ENCODE peak calls at places on chromosome 12, in five cellular contexts. C is IMR-90, L is trophoblast cell, W is H9, Z is neuronal stem cell. V is an unnamed sample.

GRCh38 chr12:65603428-65604351 is 220.6 kb upstream of the HMGA2 start:
- DNase-seq in W (no peak), C (peak; percentile 94), L (peak; percentile 52), Z (no peak), V (peak; percentile 69)

GRCh38 chr12:106767206-106767605 is 7.3 kb upstream of the RIC8B start:
- DNase-seq in C (no peak), Z (no peak), L (no peak), W (no peak), V (no peak)

GRCh38 chr12:91272456-91273063 is 89.9 kb upstream of the DCN start:
- DNase-seq in W (peak; percentile 55), Z (peak; percentile 21), L (no peak), C (no peak), V (peak; percentile 56)

GRCh38 chr12:44875954-44876553 is at the start of gene NELL2:
- DNase-seq in W (peak; percentile 92), C (no peak), L (peak; percentile 39), Z (peak; percentile 91), V (peak; percentile 84)

GRCh38 chr12:49892732-49893317 is 10.9 kb downstream of the FAIM2 start:
- DNase-seq in Z (no peak), L (no peak), C (no peak), W (no peak), V (no peak)

GRCh38 chr12:49933793-49934192 is 16.7 kb upstream of the AQP2 start:
- DNase-seq in C (peak; percentile 67), L (no peak), Z (no peak), W (no peak), V (no peak)

GRCh38 chr12:104596876-104597833 is 140.4 kb downstream of the CHST11 start:
- DNase-seq in Z (no peak), L (peak; percentile 49), W (no peak), C (no peak), V (peak; percentile 33)

GRCh38 chr12:53182836-53183235 is 2.1 kb upstream of the CSAD start:
- DNase-seq in L (no peak), W (no peak), C (no peak), Z (no peak), V (no peak)

GRCh38 chr12:77723308-77723707 is 107.4 kb upstream of the NAV3 start:
- DNase-seq in Z (no peak), L (no peak), C (no peak), W (no peak), V (no peak)

GRCh38 chr12:81257952-81258551 is 180.2 kb downstream of the ACSS3 start:
- DNase-seq in C (peak; percentile 47), Z (peak; percentile 24), W (no peak), L (peak; percentile 46), V (peak; percentile 70)

GRCh38 chr12:40238221-40238902 is 13.6 kb downstream of the LRRK2 start:
- DNase-seq in Z (no peak), W (no peak), C (no peak), L (no peak), V (no peak)

GRCh38 chr12:113120670-113121370 is 14.7 kb downstream of the RASAL1 start:
- DNase-seq in Z (no peak), C (no peak), W (no peak), L (no peak), V (peak; percentile 39)

GRCh38 chr12:103301642-103302620 is 193.8 kb downstream of the C12orf42 start:
- DNase-seq in W (peak; percentile 92), L (no peak), Z (peak; percentile 47), C (no peak), V (peak; percentile 79)

GRCh38 chr12:70365648-70366518 is at the start of gene KCNMB4:
- DNase-seq in L (peak; percentile 65), Z (peak; percentile 86), C (peak; percentile 10), W (peak; percentile 97), V (peak; percentile 95)

GRCh38 chr12:56601503-56601902 is 28.6 kb downstream of the BAZ2A start:
- DNase-seq in L (no peak), Z (no peak), C (no peak), W (peak; percentile 52), V (peak; percentile 66)

GRCh38 chr12:104573-105081 is 38.1 kb downstream of the IQSEC3 start:
- DNase-seq in C (no peak), Z (no peak), L (no peak), W (peak; percentile 70), V (no peak)

GRCh38 chr12:105279460-105280056 is 43.6 kb upstream of the APPL2 start:
- DNase-seq in L (peak; percentile 74), Z (peak; percentile 9), C (no peak), W (peak; percentile 61), V (no peak)

GRCh38 chr12:113325938-113326337 is 9.0 kb downstream of the SLC8B1 start:
- DNase-seq in L (no peak), C (peak; percentile 75), Z (no peak), W (no peak), V (no peak)

GRCh38 chr12:14629832-14630688 is 62.4 kb upstream of the PLBD1 start:
- DNase-seq in L (peak; percentile 84), C (peak; percentile 62), Z (peak; percentile 63), W (peak; percentile 86), V (peak; percentile 88)

GRCh38 chr12:94872671-94873367 is 130.7 kb downstream of the NDUFA12 start:
- DNase-seq in L (no peak), Z (no peak), W (peak; percentile 60), C (no peak), V (peak; percentile 24)

GRCh38 chr12:119659289-119659897 is 8.5 kb upstream of the PRKAB1 start:
- DNase-seq in Z (peak; percentile 35), C (peak; percentile 24), W (no peak), L (peak; percentile 82), V (no peak)

GRCh38 chr12:55762646-55763045 is 19.7 kb downstream of the GDF11 start:
- DNase-seq in W (no peak), Z (no peak), C (no peak), L (no peak), V (no peak)

GRCh38 chr12:113740699-113741098 is 225.4 kb downstream of the RBM19 start:
- DNase-seq in W (no peak), C (no peak), Z (no peak), L (no peak), V (no peak)

GRCh38 chr12:7833831-7834230 is 38.9 kb downstream of the SLC2A14 start:
- DNase-seq in C (peak; percentile 12), Z (no peak), L (peak; percentile 71), W (no peak), V (peak; percentile 46)

GRCh38 chr12:132145334-132145733 is 1.1 kb downstream of the NOC4L start:
- DNase-seq in L (no peak), C (no peak), W (no peak), Z (no peak), V (no peak)

GRCh38 chr12:87074801-87075200 is 818.6 kb upstream of the MGAT4C start:
- DNase-seq in W (no peak), C (peak; percentile 5), Z (no peak), L (no peak), V (no peak)

GRCh38 chr12:128857173-128857770 is 4.0 kb downstream of the GLT1D1 start:
- DNase-seq in Z (no peak), L (no peak), C (no peak), W (no peak), V (no peak)

GRCh38 chr12:88206636-88207035 is 64.5 kb downstream of the TMTC3 start:
- DNase-seq in C (peak; percentile 68), W (no peak), Z (no peak), L (no peak), V (no peak)

DNA sequence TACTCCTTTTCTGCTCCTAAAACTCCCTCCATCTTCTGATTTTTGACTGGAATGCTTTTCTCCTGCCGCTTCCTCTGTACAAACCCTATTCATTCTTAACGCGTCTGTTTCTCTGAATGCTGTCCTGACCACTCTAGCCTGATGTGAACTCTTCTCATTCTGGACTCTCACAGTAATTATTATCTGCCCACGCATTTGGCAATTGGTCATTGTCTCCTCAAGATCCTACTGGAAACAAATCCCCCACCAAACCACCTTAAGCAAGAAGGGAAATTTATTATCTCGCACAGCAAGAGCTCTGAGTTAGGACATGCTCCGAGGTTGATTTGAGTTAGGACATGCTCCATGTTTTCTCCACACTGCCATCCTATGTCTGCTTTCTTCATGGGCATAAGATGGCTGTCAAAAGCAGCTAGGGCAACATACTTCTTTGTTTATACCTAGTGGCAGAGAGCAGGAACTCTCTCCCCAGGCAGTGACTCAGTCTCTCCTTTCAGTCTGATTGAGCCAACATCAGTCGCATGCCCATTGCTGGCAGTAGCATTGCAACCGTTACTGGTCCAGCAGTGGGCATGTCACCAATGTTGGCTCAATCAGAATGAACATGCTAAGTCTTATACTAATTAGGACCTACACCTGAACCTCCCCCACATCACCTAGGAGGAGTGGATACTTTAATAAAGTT is 102.2 kb downstream of the SSPN start:
- DNase-seq in C (no peak), Z (no peak), W (no peak), L (no peak), V (no peak)
- H3K4me2 ChIP-seq in C (no peak overlapping the region), Z (no peak overlapping the region), W (no peak overlapping the region), L (no peak overlapping the region), V (no peak overlapping the region)

DNA sequence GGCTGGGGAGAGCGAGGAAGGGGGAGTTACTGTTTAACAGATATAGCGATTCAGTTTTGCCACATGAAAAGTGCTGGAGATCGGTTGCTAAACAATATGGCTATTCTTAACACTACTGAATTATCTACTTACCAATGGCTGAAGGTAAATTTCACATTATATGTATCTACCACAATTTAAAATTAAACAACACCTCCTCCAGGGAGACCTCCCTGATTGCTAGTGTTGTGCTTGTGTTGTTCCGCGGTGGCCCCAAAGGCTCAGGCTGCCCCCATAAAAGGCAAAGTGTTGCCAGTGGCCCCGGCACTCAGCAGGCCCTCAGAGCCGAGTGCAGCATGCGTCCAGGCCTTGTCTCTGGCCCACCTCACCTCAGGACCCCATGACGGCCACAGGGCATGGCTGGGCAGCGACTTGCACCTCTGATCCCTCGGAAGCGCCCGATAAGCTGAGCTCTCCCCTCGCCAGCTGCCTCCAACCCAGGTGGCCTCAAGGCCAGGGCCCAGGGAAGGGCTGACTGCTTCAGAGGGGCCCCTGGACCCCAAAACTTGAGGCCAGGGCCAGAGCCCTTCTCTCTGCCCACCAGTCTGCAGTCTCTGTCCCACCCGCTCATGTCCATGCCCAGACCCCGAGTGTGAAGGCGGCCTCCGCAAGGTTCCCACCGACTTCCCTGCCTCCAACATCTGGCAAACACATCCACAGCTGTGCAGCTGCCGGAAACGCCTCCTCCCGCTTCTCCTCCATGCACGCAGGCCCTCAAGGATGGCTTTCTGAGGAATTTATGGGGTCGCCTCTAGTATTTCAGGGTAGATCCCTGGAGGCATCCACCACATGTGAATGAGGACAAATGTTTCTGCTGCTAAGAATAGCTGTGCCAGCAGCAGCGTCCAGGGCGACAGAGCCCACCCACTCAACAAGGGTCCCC is 60.0 kb downstream of the NCOR2 start:
- DNase-seq in Z (no peak), L (no peak), C (peak; percentile 69), W (no peak), V (no peak)
- H2BK120ac ChIP-seq in Z (no peak overlapping the region), L (no peak overlapping the region), C (no peak overlapping the region), W (no peak overlapping the region), V (no peak overlapping the region)

GRCh38 chr12:1839464-1839863 is 19.1 kb downstream of the LRTM2 start:
- DNase-seq in Z (no peak), C (no peak), L (no peak), W (no peak), V (no peak)

GRCh38 chr12:1840981-1841425 is 20.6 kb downstream of the LRTM2 start:
- DNase-seq in C (no peak), W (peak; percentile 37), L (no peak), Z (no peak), V (no peak)

GRCh38 chr12:1841606-1842182 is 21.3 kb downstream of the LRTM2 start:
- DNase-seq in W (no peak), C (no peak), Z (no peak), L (no peak), V (no peak)

GRCh38 chr12:1839956-1840550 is 19.7 kb downstream of the LRTM2 start:
- DNase-seq in Z (no peak), C (no peak), W (no peak), L (no peak), V (no peak)

GRCh38 chr12:1840561-1840960 is 20.2 kb downstream of the LRTM2 start:
- DNase-seq in C (no peak), Z (no peak), L (no peak), W (no peak), V (no peak)
- H3K4me2 ChIP-seq in C (no peak overlapping the region), Z (no peak overlapping the region), L (no peak overlapping the region), W (no peak overlapping the region), V (no peak overlapping the region)

GRCh38 chr12:82694276-82694675 is 7.6 kb downstream of the TMTC2 start:
- DNase-seq in L (no peak), Z (no peak), C (no peak), W (no peak), V (no peak)
- H2BK120ac ChIP-seq in L (no peak overlapping the region), Z (no peak overlapping the region), C (no peak overlapping the region), W (no peak overlapping the region), V (no peak overlapping the region)

V was measured in mesendoderm.